ENCODE peak calls at places on chromosomes 5 and 9, in five cellular contexts. W is NCI-H774, P is MM.1S, C is WTC11, U is heart right ventricle. O is an unnamed sample.

GRCh38 chr5:150599917-150600511 is 40.4 kb upstream of the SYNPO start:
- DNase-seq in W (peak; percentile 7), P (no peak), C (no peak), U (peak; percentile 89), O (peak; percentile 52)

GRCh38 chr5:179065703-179066102 is 5.5 kb downstream of the ZNF354C start:
- DNase-seq in W (no peak), P (peak; percentile 23), C (no peak), U (no peak), O (no peak)

GRCh38 chr5:115431116-115431515 is 113.5 kb downstream of the FEM1C start:
- DNase-seq in W (peak; percentile 22), P (no peak), C (no peak), U (no peak), O (no peak)

GRCh38 chr9:35903049-35903448 is 3.0 kb upstream of the HRCT1 start:
- DNase-seq in W (peak; percentile 71), P (peak; percentile 85), C (no peak), U (no peak), O (peak; percentile 62)

GRCh38 chr5:168353216-168353957 is 61.9 kb downstream of the WWC1 start:
- DNase-seq in W (no peak), P (no peak), C (no peak), U (no peak), O (no peak)

GRCh38 chr5:65142511-65143011 is 339.2 kb downstream of the ADAMTS6 start:
- DNase-seq in W (no peak), P (no peak), C (no peak), U (no peak), O (no peak)

GRCh38 chr5:94698189-94698588 is 79.7 kb downstream of the SLF1 start:
- DNase-seq in W (no peak), P (no peak), C (no peak), U (no peak), O (no peak)

GRCh38 chr5:63916786-63917185 is 45.5 kb downstream of the HTR1A start:
- DNase-seq in W (no peak), P (no peak), C (no peak), U (no peak), O (no peak)

GRCh38 chr5:87154191-87154590 is 113.5 kb upstream of the RASA1 start:
- DNase-seq in W (no peak), P (no peak), C (no peak), U (no peak), O (no peak)

GRCh38 chr5:132210944-132211343 is 16.7 kb downstream of the P4HA2 start:
- DNase-seq in W (no peak), P (no peak), C (no peak), U (peak; percentile 32), O (no peak)

GRCh38 chr9:87577746-87578145 is 80.1 kb downstream of the DAPK1 start:
- DNase-seq in W (no peak), P (no peak), C (no peak), U (no peak), O (no peak)

GRCh38 chr9:106689089-106689488 is 173.9 kb upstream of the ZNF462 start:
- DNase-seq in W (no peak), P (no peak), C (no peak), U (no peak), O (no peak)

GRCh38 chr5:116358911-116359418 is 215.7 kb downstream of the SEMA6A start:
- DNase-seq in W (no peak), P (peak; percentile 23), C (no peak), U (no peak), O (no peak)

GRCh38 chr9:127780126-127780885 is 1.8 kb upstream of the SH2D3C start:
- DNase-seq in W (no peak), P (no peak), C (no peak), U (no peak), O (no peak)

GRCh38 chr5:10469253-10470030 is 27.8 kb downstream of the ROPN1L start:
- DNase-seq in W (no peak), P (no peak), C (no peak), U (no peak), O (no peak)

GRCh38 chr9:74526215-74526614 is 29.1 kb downstream of the RORB start:
- DNase-seq in W (no peak), P (no peak), C (no peak), U (no peak), O (no peak)

GRCh38 chr5:112492291-112492690 is 73.2 kb upstream of the EPB41L4A start:
- DNase-seq in W (no peak), P (peak; percentile 75), C (peak; percentile 69), U (peak; percentile 46), O (peak; percentile 32)

GRCh38 chr9:119365291-119366027 is 3.8 kb downstream of the BRINP1 start:
- DNase-seq in W (peak; percentile 67), P (peak; percentile 15), C (peak; percentile 82), U (no peak), O (peak; percentile 45)

GRCh38 chr5:112407240-112407639 is 11.8 kb downstream of the EPB41L4A start:
- DNase-seq in W (no peak), P (no peak), C (no peak), U (no peak), O (no peak)

GRCh38 chr9:111349766-111350165 is 19.7 kb upstream of the OR2K2 start:
- DNase-seq in W (no peak), P (no peak), C (no peak), U (no peak), O (peak; percentile 30)

GRCh38 chr5:180648658-180649296 is 623 bp downstream of the FLT4 start:
- DNase-seq in W (no peak), P (no peak), C (peak; percentile 75), U (no peak), O (no peak)

GRCh38 chr5:149172709-149173505 is 31.6 kb downstream of the ABLIM3 start:
- DNase-seq in W (no peak), P (no peak), C (no peak), U (no peak), O (no peak)

GRCh38 chr9:86684148-86684547 is 263.2 kb downstream of the GAS1 start:
- DNase-seq in W (no peak), P (no peak), C (no peak), U (no peak), O (no peak)

GRCh38 chr9:35593581-35593980 is 11.5 kb upstream of the TESK1 start:
- DNase-seq in W (no peak), P (no peak), C (no peak), U (no peak), O (no peak)

GRCh38 chr5:20359377-20359776 is 371.4 kb upstream of the CDH18 start:
- DNase-seq in W (no peak), P (no peak), C (no peak), U (no peak), O (no peak)

GRCh38 chr9:117191504-117192375 is 223.1 kb downstream of the ASTN2 start:
- DNase-seq in W (no peak), P (no peak), C (no peak), U (no peak), O (no peak)

GRCh38 chr5:148970228-148970627 is 92.6 kb downstream of the SH3TC2 start:
- DNase-seq in W (peak; percentile 7), P (no peak), C (no peak), U (no peak), O (no peak)

GRCh38 chr5:98517559-98517958 is 255.9 kb upstream of the RGMB start:
- DNase-seq in W (no peak), P (no peak), C (no peak), U (no peak), O (no peak)

GRCh38 chr5:78964889-78965288 is 20.2 kb downstream of the ARSB start:
- DNase-seq in W (peak; percentile 66), P (peak; percentile 66), C (no peak), U (no peak), O (no peak)

GRCh38 chr5:65832152-65832551 is 94.2 kb upstream of the ERBIN start:
- DNase-seq in W (no peak), P (no peak), C (no peak), U (no peak), O (no peak)

GRCh38 chr5:140365282-140365681 is 5.3 kb downstream of the SLC4A9 start:
- DNase-seq in W (no peak), P (no peak), C (no peak), U (no peak), O (no peak)

GRCh38 chr5:149656576-149657182 is 73.4 kb upstream of the PPARGC1B start:
- DNase-seq in W (peak; percentile 13), P (peak; percentile 17), C (peak; percentile 93), U (peak; percentile 54), O (peak; percentile 51)

GRCh38 chr5:88785396-88786216 is 97.4 kb downstream of the MEF2C start:
- DNase-seq in W (peak; percentile 36), P (no peak), C (no peak), U (no peak), O (no peak)

GRCh38 chr9:84978761-84979160 is 309.2 kb downstream of the NTRK2 start:
- DNase-seq in W (no peak), P (no peak), C (no peak), U (no peak), O (no peak)

GRCh38 chr5:67160985-67161384 is 35.6 kb downstream of the CD180 start:
- DNase-seq in W (no peak), P (no peak), C (no peak), U (no peak), O (no peak)

GRCh38 chr9:20242767-20243166 is 379.5 kb downstream of the MLLT3 start:
- DNase-seq in W (no peak), P (peak; percentile 86), C (no peak), U (no peak), O (no peak)

O was measured in HuH-7.